ENCODE peak calls at places on chromosomes 16 and 17, in six cellular contexts. S is GM23248; F is activated naive CD4-positive, alpha-beta T cell treated with anti-CD3 and anti-CD28 coated beads for 36 hours; N is right cardiac atrium; B is lower lobe of right lung; W is immature natural killer cell. M is an unnamed sample.

GRCh38 chr16:1812732-1813163 is 13.9 kb downstream of the HAGH start:
- DNase-seq in S (peak; percentile 80), F (peak; percentile 80), N (peak; percentile 74), B (peak; percentile 87), W (no peak), M (peak; percentile 87)

GRCh38 chr17:3678095-3678820 is 9.6 kb downstream of the EMC6 start:
- DNase-seq in S (peak; percentile 59), F (no peak), N (no peak), B (no peak), W (no peak), M (peak; percentile 60)

GRCh38 chr16:72195609-72196008 is 23.7 kb upstream of the PMFBP1 start:
- DNase-seq in S (no peak), F (no peak), N (no peak), B (no peak), W (no peak), M (no peak)

GRCh38 chr17:74076446-74076845 is 127.0 kb upstream of the RPL38 start:
- DNase-seq in S (no peak), F (no peak), N (no peak), B (no peak), W (no peak), M (no peak)

GRCh38 chr17:4520881-4521600 is 22.4 kb downstream of the SPNS2 start:
- DNase-seq in S (peak; percentile 30), F (no peak), N (no peak), B (peak; percentile 86), W (no peak), M (no peak)

GRCh38 chr16:47109361-47109760 is 34.4 kb downstream of the NETO2 start:
- DNase-seq in S (no peak), F (no peak), N (no peak), B (no peak), W (no peak), M (no peak)

GRCh38 chr17:77049440-77049839 is 91.3 kb upstream of the SEC14L1 start:
- DNase-seq in S (peak; percentile 40), F (no peak), N (no peak), B (no peak), W (no peak), M (no peak)

GRCh38 chr17:48244121-48244711 is 136.7 kb downstream of the SNX11 start:
- DNase-seq in S (peak; percentile 74), F (no peak), N (no peak), B (no peak), W (no peak), M (no peak)

GRCh38 chr16:47477680-47478079 is 16.5 kb downstream of the PHKB start:
- DNase-seq in S (peak; percentile 71), F (no peak), N (no peak), B (no peak), W (no peak), M (no peak)

GRCh38 chr17:58224315-58224714 is 5.3 kb upstream of the MKS1 start:
- DNase-seq in S (peak; percentile 71), F (no peak), N (no peak), B (no peak), W (no peak), M (no peak)

GRCh38 chr16:80259289-80259805 is 281.4 kb upstream of the DYNLRB2 start:
- DNase-seq in S (no peak), F (no peak), N (no peak), B (no peak), W (no peak), M (no peak)

GRCh38 chr17:50591338-50591737 is 30.8 kb downstream of the CACNA1G start:
- DNase-seq in S (no peak), F (no peak), N (no peak), B (no peak), W (no peak), M (no peak)

M was measured in Right ventricle myocardium inferior.